ENCODE peak calls at places on chromosomes 7 and 10, in four cellular contexts. One of them, this sample, is unnamed.

GRCh38 chr7:149773446-149774236 is at the start of gene ZNF467:
- DNase-seq in HCT116: no peak
- DNase-seq in SK-N-SH: peak
- DNase-seq in breast epithelium: peak
- DNase-seq in this sample: no peak

GRCh38 chr7:98613601-98614425 is 3.3 kb upstream of the NPTX2 start:
- DNase-seq in HCT116: no peak
- DNase-seq in SK-N-SH: no peak
- DNase-seq in breast epithelium: no peak
- DNase-seq in this sample: no peak

GRCh38 chr10:117757121-117757795 is 214.7 kb downstream of the EMX2 start:
- DNase-seq in HCT116: no peak
- DNase-seq in SK-N-SH: no peak
- DNase-seq in breast epithelium: no peak
- DNase-seq in this sample: no peak

GRCh38 chr10:96470108-96470743 is 43.5 kb downstream of the TLL2 start:
- DNase-seq in HCT116: peak
- DNase-seq in SK-N-SH: peak
- DNase-seq in breast epithelium: no peak
- DNase-seq in this sample: no peak

GRCh38 chr7:114368492-114368891 is 46.1 kb upstream of the FOXP2 start:
- DNase-seq in HCT116: no peak
- DNase-seq in SK-N-SH: no peak
- DNase-seq in breast epithelium: no peak
- DNase-seq in this sample: no peak

GRCh38 chr10:68542046-68542445 is 14.7 kb upstream of the SLC25A16 start:
- DNase-seq in HCT116: no peak
- DNase-seq in SK-N-SH: no peak
- DNase-seq in breast epithelium: no peak
- DNase-seq in this sample: no peak

GRCh38 chr7:96449094-96449493 is 127.2 kb upstream of the SLC25A13 start:
- DNase-seq in HCT116: no peak
- DNase-seq in SK-N-SH: peak
- DNase-seq in breast epithelium: no peak
- DNase-seq in this sample: no peak

GRCh38 chr7:123992913-123993518 is 39.9 kb downstream of the TMEM229A start:
- DNase-seq in HCT116: no peak
- DNase-seq in SK-N-SH: no peak
- DNase-seq in breast epithelium: no peak
- DNase-seq in this sample: no peak

GRCh38 chr7:50346548-50347497 is 42.3 kb downstream of the IKZF1 start:
- DNase-seq in HCT116: no peak
- DNase-seq in SK-N-SH: no peak
- DNase-seq in breast epithelium: no peak
- DNase-seq in this sample: no peak

GRCh38 chr7:101538596-101539459 is 90.3 kb downstream of the MYL10 start:
- DNase-seq in HCT116: peak
- DNase-seq in SK-N-SH: peak
- DNase-seq in breast epithelium: no peak
- DNase-seq in this sample: no peak

GRCh38 chr7:17253885-17254284 is 44.6 kb upstream of the AHR start:
- DNase-seq in HCT116: no peak
- DNase-seq in SK-N-SH: no peak
- DNase-seq in breast epithelium: no peak
- DNase-seq in this sample: no peak

GRCh38 chr10:120012566-120012965 is 120.0 kb downstream of the SEC23IP start:
- DNase-seq in HCT116: no peak
- DNase-seq in SK-N-SH: no peak
- DNase-seq in breast epithelium: no peak
- DNase-seq in this sample: no peak

GRCh38 chr10:120205368-120206018 is 251.5 kb upstream of the PLPP4 start:
- DNase-seq in HCT116: no peak
- DNase-seq in SK-N-SH: no peak
- DNase-seq in breast epithelium: no peak
- DNase-seq in this sample: no peak

GRCh38 chr10:88793747-88794299 is 8.7 kb upstream of the LIPM start:
- DNase-seq in HCT116: no peak
- DNase-seq in SK-N-SH: no peak
- DNase-seq in breast epithelium: no peak
- DNase-seq in this sample: no peak

GRCh38 chr7:26653966-26654365 is 210.4 kb downstream of the SKAP2 start:
- DNase-seq in HCT116: no peak
- DNase-seq in SK-N-SH: no peak
- DNase-seq in breast epithelium: no peak
- DNase-seq in this sample: no peak

GRCh38 chr10:102287991-102288390 is 42.7 kb downstream of the GBF1 start:
- DNase-seq in HCT116: no peak
- DNase-seq in SK-N-SH: no peak
- DNase-seq in breast epithelium: no peak
- DNase-seq in this sample: no peak

GRCh38 chr10:78913219-78914059 is 155.3 kb upstream of the ZMIZ1 start:
- DNase-seq in HCT116: no peak
- DNase-seq in SK-N-SH: peak
- DNase-seq in breast epithelium: peak
- DNase-seq in this sample: no peak

GRCh38 chr10:49600781-49601400 is 9.2 kb upstream of the SLC18A3 start:
- DNase-seq in HCT116: no peak
- DNase-seq in SK-N-SH: no peak
- DNase-seq in breast epithelium: no peak
- DNase-seq in this sample: peak

GRCh38 chr10:8438603-8439002 is 384.1 kb downstream of the GATA3 start:
- DNase-seq in HCT116: no peak
- DNase-seq in SK-N-SH: no peak
- DNase-seq in breast epithelium: no peak
- DNase-seq in this sample: no peak

GRCh38 chr10:987635-987905 is 664 bp upstream of the GTPBP4 start:
- DNase-seq in HCT116: no peak
- DNase-seq in SK-N-SH: no peak
- DNase-seq in breast epithelium: no peak
- DNase-seq in this sample: no peak

GRCh38 chr10:9670911-9671310 is 1346.8 kb upstream of the CELF2 start:
- DNase-seq in HCT116: no peak
- DNase-seq in SK-N-SH: no peak
- DNase-seq in breast epithelium: no peak
- DNase-seq in this sample: no peak

GRCh38 chr10:16777473-16778370 is 39.5 kb downstream of the RSU1 start:
- DNase-seq in HCT116: peak
- DNase-seq in SK-N-SH: peak
- DNase-seq in breast epithelium: no peak
- DNase-seq in this sample: no peak

GRCh38 chr7:21945374-21946227 is at the start of gene CDCA7L:
- DNase-seq in HCT116: peak
- DNase-seq in SK-N-SH: peak
- DNase-seq in breast epithelium: peak
- DNase-seq in this sample: no peak

GRCh38 chr7:28419717-28420116 is 7.4 kb downstream of the CREB5 start:
- DNase-seq in HCT116: no peak
- DNase-seq in SK-N-SH: no peak
- DNase-seq in breast epithelium: no peak
- DNase-seq in this sample: no peak

GRCh38 chr10:59362991-59363390 is 642 bp upstream of the FAM13C start:
- DNase-seq in HCT116: no peak
- DNase-seq in SK-N-SH: peak
- DNase-seq in breast epithelium: peak
- DNase-seq in this sample: no peak

GRCh38 chr7:21076054-21076453 is 289.4 kb upstream of the SP8 start:
- DNase-seq in HCT116: no peak
- DNase-seq in SK-N-SH: no peak
- DNase-seq in breast epithelium: no peak
- DNase-seq in this sample: no peak

GRCh38 chr10:98589007-98589406 is 142.3 kb upstream of the HPS1 start:
- DNase-seq in HCT116: no peak
- DNase-seq in SK-N-SH: no peak
- DNase-seq in breast epithelium: no peak
- DNase-seq in this sample: no peak

GRCh38 chr10:74419491-74420466 is 268.8 kb downstream of the ADK start:
- DNase-seq in HCT116: peak
- DNase-seq in SK-N-SH: peak
- DNase-seq in breast epithelium: no peak
- DNase-seq in this sample: no peak

GRCh38 chr10:8912108-8912507 is 857.6 kb downstream of the GATA3 start:
- DNase-seq in HCT116: no peak
- DNase-seq in SK-N-SH: no peak
- DNase-seq in breast epithelium: no peak
- DNase-seq in this sample: no peak

GRCh38 chr7:123787227-123788007 is 38.6 kb upstream of the WASL start:
- DNase-seq in HCT116: no peak
- DNase-seq in SK-N-SH: no peak
- DNase-seq in breast epithelium: no peak
- DNase-seq in this sample: no peak

DNA sequence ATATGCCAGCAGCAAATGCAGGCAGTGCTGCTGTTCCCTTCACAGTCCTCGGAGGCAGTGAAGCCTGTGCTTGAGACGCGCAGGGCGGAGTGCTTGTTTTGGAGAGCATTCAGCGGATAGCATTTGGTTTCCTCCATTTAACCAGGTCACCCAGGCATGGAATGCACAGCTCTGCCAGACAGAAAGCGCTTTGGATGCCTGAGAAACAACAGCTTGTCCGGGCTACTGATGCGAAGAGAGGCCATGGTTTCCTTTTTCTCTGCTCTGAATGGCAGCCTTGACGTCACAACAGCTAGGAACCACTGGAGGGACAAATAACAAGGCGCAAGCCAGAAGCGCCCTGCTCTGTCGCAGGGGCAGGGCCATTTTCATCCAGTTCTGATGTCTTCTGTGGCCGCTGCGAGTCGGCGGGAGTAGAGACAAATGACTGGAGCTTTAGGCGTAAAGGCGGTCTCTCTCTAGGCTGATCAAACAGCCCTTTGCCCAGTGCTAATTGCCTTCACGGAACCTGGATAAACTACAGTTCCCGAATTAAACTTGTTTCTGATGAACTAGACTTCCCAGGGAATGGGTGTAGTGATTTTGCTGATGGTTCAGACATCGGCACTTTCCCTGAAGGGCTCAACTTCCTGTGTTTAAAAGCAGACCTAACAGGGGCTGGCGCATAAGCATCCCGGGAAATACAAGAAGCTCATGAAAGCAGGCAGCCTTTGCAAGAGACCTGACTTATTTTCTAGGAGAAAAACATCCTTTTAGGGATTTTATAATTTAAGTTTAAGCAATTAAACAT is 187.6 kb upstream of the KLF14 start:
- DNase-seq in HCT116: no peak
- DNase-seq in SK-N-SH: no peak
- DNase-seq in breast epithelium: peak
- DNase-seq in this sample: no peak
- H3K4me3 ChIP-seq in HCT116: no peak
- H3K4me3 ChIP-seq in SK-N-SH: no peak
- H3K4me3 ChIP-seq in breast epithelium: no peak
- H3K4me3 ChIP-seq in this sample: peak

GRCh38 chr10:101123815-101124617 is 7.1 kb upstream of the TLX1 start:
- DNase-seq in HCT116: no peak
- DNase-seq in SK-N-SH: peak
- DNase-seq in breast epithelium: no peak
- DNase-seq in this sample: no peak

GRCh38 chr10:101122270-101123084 is 8.6 kb upstream of the TLX1 start:
- DNase-seq in HCT116: no peak
- DNase-seq in SK-N-SH: peak
- DNase-seq in breast epithelium: no peak
- DNase-seq in this sample: no peak

GRCh38 chr10:101124933-101125332 is 6.2 kb upstream of the TLX1 start:
- DNase-seq in HCT116: no peak
- DNase-seq in SK-N-SH: no peak
- DNase-seq in breast epithelium: no peak
- DNase-seq in this sample: no peak

GRCh38 chr10:101121661-101122045 is 9.4 kb upstream of the TLX1 start:
- DNase-seq in HCT116: no peak
- DNase-seq in SK-N-SH: peak
- DNase-seq in breast epithelium: no peak
- DNase-seq in this sample: no peak

DNA sequence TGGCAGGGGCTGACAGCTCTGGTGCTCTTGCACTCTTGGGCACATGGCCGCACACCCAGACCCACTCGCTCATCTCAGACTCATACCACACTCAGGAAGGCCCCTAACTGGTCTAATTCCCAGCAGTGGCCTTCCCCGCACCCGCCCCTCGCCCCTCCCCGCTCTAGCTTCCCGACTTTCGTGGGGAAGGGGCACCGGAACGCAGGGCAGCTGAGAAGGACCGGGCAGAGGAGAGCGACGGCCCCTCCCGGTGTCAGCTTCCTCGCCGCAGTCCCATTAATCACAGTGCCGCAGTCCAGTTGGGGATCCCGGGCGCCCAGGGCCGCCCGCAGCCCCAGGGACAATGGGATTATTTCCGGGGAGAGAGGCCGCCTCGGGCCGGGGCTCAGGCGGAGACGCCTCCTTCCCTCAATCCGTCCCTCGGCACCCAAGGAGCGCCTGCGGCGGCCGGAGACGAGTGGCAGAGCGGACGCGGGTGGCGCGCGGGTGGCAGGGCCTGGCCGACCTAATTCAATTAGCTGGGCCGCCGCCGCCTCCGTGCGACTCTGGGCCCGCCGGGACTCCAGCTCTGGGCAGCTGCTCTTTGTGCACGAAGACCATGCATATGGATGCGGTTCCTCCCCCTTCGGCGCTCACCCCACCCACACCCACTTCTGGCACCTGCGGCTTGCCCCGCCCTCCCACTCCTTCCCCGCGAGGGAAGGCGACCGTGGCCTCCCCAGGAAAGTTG is 7.8 kb upstream of the TLX1 start:
- DNase-seq in HCT116: no peak
- DNase-seq in SK-N-SH: peak
- DNase-seq in breast epithelium: no peak
- DNase-seq in this sample: no peak
- TF ChIP-seq CTCF in HCT116: no peak
- TF ChIP-seq CTCF in SK-N-SH: no peak
- TF ChIP-seq CTCF in breast epithelium: no peak
- TF ChIP-seq CTCF in this sample: no peak

DNA sequence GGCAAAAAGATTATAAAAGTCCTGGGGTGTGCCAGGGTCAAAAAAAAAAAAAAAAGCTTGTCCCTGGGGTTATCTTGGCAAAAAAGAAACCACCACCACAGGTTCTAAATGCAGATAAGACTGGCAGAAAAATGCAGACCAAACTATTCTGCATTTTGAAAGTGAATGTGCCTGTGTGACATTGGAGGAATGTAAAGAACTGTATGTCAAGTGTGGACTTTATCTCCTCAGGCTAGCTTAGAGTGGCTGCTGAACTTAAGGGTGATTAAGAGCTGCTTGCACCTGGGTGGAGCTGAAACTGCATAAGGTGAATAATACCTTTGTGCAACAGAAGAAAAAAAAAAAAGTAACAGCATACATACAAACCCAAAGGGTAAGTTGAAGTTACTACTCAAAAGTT is 1.3 kb upstream of the NAPEPLD start:
- DNase-seq in HCT116: no peak
- DNase-seq in SK-N-SH: no peak
- DNase-seq in breast epithelium: no peak
- DNase-seq in this sample: no peak
- TF ChIP-seq POLR2AphosphoS5 in HCT116: no peak
- TF ChIP-seq POLR2AphosphoS5 in SK-N-SH: no peak
- TF ChIP-seq POLR2AphosphoS5 in breast epithelium: no peak
- TF ChIP-seq POLR2AphosphoS5 in this sample: peak

DNA sequence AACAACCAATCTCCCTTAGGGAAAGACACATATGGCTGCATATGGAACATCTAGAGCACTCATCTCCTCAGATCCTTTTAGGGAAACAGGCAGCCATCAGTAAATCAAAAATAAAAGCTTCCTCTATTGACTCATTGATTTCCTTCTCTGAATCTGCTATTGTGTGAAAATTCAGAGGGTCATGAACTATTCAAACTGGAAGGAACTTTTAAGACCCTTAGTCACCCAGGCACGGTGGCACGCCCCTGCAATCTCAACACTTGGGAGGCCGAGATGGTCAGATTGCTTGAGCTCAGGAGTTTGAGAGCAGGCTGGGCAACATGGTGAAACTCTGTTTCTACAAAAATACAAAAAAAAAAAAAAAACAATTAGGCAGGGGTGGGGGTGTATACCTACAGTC is 110.8 kb upstream of the NANOS1 start:
- DNase-seq in HCT116: no peak
- DNase-seq in SK-N-SH: no peak
- DNase-seq in breast epithelium: no peak
- DNase-seq in this sample: no peak
- H3K4me3 ChIP-seq in HCT116: no peak
- H3K4me3 ChIP-seq in SK-N-SH: no peak
- H3K4me3 ChIP-seq in breast epithelium: no peak
- H3K4me3 ChIP-seq in this sample: no peak